ENCODE peak calls at places on chromosome 6, in seven cellular contexts. W, F, M, K, Z, A and B are unnamed samples.

GRCh38 chr6:166165558-166166313 is 1.9 kb downstream of the TBXT start:
- DNase-seq in F (no peak), Z (peak; percentile 5), A (no peak), W (no peak), M (no peak), K (no peak), B (no peak)

GRCh38 chr6:41727705-41728072 is 7.7 kb downstream of the TFEB start:
- DNase-seq in K (no peak), M (no peak), Z (no peak), F (no peak), W (peak; percentile 23), A (no peak), B (no peak)

GRCh38 chr6:23106951-23107350 is 537.6 kb downstream of the HDGFL1 start:
- DNase-seq in M (peak; percentile 56), F (peak; percentile 47), W (no peak), Z (no peak), K (no peak), A (no peak), B (peak; percentile 79)

GRCh38 chr6:66900081-66900770 is 1193.2 kb upstream of the EYS start:
- DNase-seq in F (no peak), M (no peak), W (no peak), Z (no peak), A (no peak), K (no peak), B (peak; percentile 67)

GRCh38 chr6:100230976-100231316 is 233.8 kb downstream of the SIM1 start:
- DNase-seq in A (no peak), K (no peak), Z (no peak), M (no peak), W (no peak), F (no peak), B (no peak)

GRCh38 chr6:155077331-155077730 is 82.2 kb downstream of the TIAM2 start:
- DNase-seq in K (peak; percentile 21), Z (no peak), A (no peak), F (no peak), W (no peak), M (peak; percentile 75), B (no peak)

GRCh38 chr6:132261354-132261753 is 139.9 kb downstream of the MOXD1 start:
- DNase-seq in W (no peak), F (no peak), A (no peak), Z (no peak), M (no peak), K (no peak), B (no peak)

GRCh38 chr6:111011360-111012142 is 29.7 kb downstream of the RPF2 start:
- DNase-seq in M (no peak), W (no peak), K (peak; percentile 50), Z (peak; percentile 33), F (peak; percentile 14), A (no peak), B (peak; percentile 28)

GRCh38 chr6:27161946-27162603 is 85.4 kb upstream of the PRSS16 start:
- DNase-seq in A (no peak), Z (peak; percentile 55), M (no peak), K (peak; percentile 62), W (no peak), F (peak; percentile 80), B (no peak)

GRCh38 chr6:28673800-28674671 is 148.4 kb downstream of the GPX5 start:
- DNase-seq in F (peak; percentile 78), K (peak; percentile 82), W (no peak), Z (no peak), M (peak; percentile 27), A (no peak), B (peak; percentile 26)

GRCh38 chr6:166078294-166078693 is 89.4 kb downstream of the TBXT start:
- DNase-seq in A (no peak), F (peak; percentile 99), M (no peak), Z (no peak), W (no peak), K (no peak), B (peak; percentile 99)

GRCh38 chr6:42403831-42404230 is 47.9 kb downstream of the TRERF1 start:
- DNase-seq in A (no peak), K (no peak), Z (no peak), W (no peak), M (no peak), F (no peak), B (no peak)

GRCh38 chr6:108995296-108995695 is 99.3 kb downstream of the SESN1 start:
- DNase-seq in A (no peak), W (no peak), F (no peak), M (no peak), K (no peak), Z (no peak), B (no peak)

GRCh38 chr6:112128208-112128607 is 40.8 kb downstream of the FAM229B start:
- DNase-seq in A (no peak), W (no peak), K (no peak), M (no peak), Z (no peak), F (no peak), B (no peak)

GRCh38 chr6:110524305-110524704 is 47.9 kb upstream of the SLC22A16 start:
- DNase-seq in F (no peak), M (no peak), K (no peak), W (no peak), Z (no peak), A (no peak), B (no peak)

GRCh38 chr6:80608881-80609280 is 502.4 kb downstream of the BCKDHB start:
- DNase-seq in W (no peak), F (peak; percentile 25), M (no peak), Z (no peak), K (no peak), A (no peak), B (no peak)

GRCh38 chr6:107418118-107418517 is 41.2 kb downstream of the PDSS2 start:
- DNase-seq in K (peak; percentile 39), M (no peak), W (no peak), Z (peak; percentile 12), F (peak; percentile 31), A (no peak), B (no peak)

GRCh38 chr6:79520534-79520933 is 16.7 kb downstream of the LCA5 start:
- DNase-seq in W (no peak), M (no peak), Z (no peak), F (no peak), K (no peak), A (no peak), B (no peak)

GRCh38 chr6:144809120-144809519 is 524.0 kb downstream of the UTRN start:
- DNase-seq in M (no peak), K (no peak), F (no peak), W (no peak), A (no peak), Z (no peak), B (no peak)
- H3K4me3 ChIP-seq in M (no peak overlapping the region), K (no peak overlapping the region), F (no peak overlapping the region), W (no peak overlapping the region), A (no peak overlapping the region), Z (no peak overlapping the region), B (no peak overlapping the region)

GRCh38 chr6:86581833-86582232 is 355.5 kb upstream of the HTR1E start:
- DNase-seq in Z (no peak), M (no peak), K (no peak), W (no peak), A (no peak), F (no peak), B (no peak)

DNA sequence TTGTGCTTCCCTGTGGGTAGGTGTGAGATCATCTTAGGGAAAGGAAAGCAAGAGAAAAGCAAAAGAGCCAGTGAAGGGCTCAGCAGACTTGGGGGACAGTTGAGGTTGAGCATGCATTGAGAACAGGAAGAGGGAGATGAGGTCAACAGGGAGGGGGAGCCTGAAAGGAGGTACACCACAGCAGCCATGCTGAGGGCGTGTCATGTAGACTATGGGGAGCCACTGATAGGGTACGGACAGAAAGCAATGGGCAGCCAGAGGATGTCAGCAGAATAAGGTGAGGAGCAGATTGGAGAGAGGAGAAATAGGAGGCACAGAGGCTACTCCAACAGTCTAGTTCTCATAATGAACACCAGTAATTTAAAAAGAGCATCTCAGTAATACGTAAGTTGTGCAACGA is 351.1 kb upstream of the HTR1E start:
- DNase-seq in Z (no peak), M (no peak), K (no peak), W (no peak), F (no peak), A (no peak), B (no peak)
- TF ChIP-seq CTCF in Z (no peak), M (no peak), K (no peak), W (no peak), F (no peak), A (no peak), B (no peak)

GRCh38 chr6:56378966-56379608 is 131.7 kb upstream of the COL21A1 start:
- DNase-seq in W (no peak), Z (no peak), M (no peak), K (no peak), F (no peak), A (no peak), B (no peak)
- H3K4me3 ChIP-seq in W (no peak overlapping the region), Z (no peak overlapping the region), M (no peak overlapping the region), K (no peak overlapping the region), F (no peak overlapping the region), A (no peak overlapping the region), B (no peak overlapping the region)

GRCh38 chr6:113754291-113754690 is 102.9 kb upstream of the MARCKS start:
- DNase-seq in W (no peak), K (no peak), M (no peak), A (no peak), F (no peak), Z (no peak), B (no peak)

GRCh38 chr6:113755449-113756289 is 101.5 kb upstream of the MARCKS start:
- DNase-seq in W (no peak), Z (no peak), M (no peak), F (no peak), A (no peak), K (peak; percentile 79), B (no peak)

GRCh38 chr6:113744886-113745285 is 112.3 kb upstream of the MARCKS start:
- DNase-seq in A (no peak), W (no peak), K (no peak), Z (no peak), M (no peak), F (no peak), B (no peak)

GRCh38 chr6:113750148-113750547 is 107.0 kb upstream of the MARCKS start:
- DNase-seq in M (no peak), Z (no peak), F (no peak), W (no peak), K (no peak), A (no peak), B (no peak)
- TF ChIP-seq CTCF in M (no peak), Z (no peak), F (no peak), W (no peak), K (no peak), A (no peak), B (no peak)